ENCODE peak calls at places on chromosome 9, in four cellular contexts. V is AG04449, I is Peyer's patch, R is WERI-Rb-1. E is an unnamed sample.
A peak's percentile ranks its signal among the peaks of the same experiment; 100 is the strongest.

GRCh38 chr9:124477211-124478013 is 27.2 kb downstream of the ADGRD2 start:
- DNase-seq in V (no peak), I (no peak), R (no peak), E (no peak)

GRCh38 chr9:33471361-33471760 is 2.4 kb downstream of the NOL6 start:
- DNase-seq in V (no peak), I (no peak), R (no peak), E (no peak)

GRCh38 chr9:130366888-130367550 is 77.7 kb upstream of the ASS1 start:
- DNase-seq in V (no peak), I (no peak), R (no peak), E (no peak)

GRCh38 chr9:99052849-99053715 is 51.8 kb upstream of the TGFBR1 start:
- DNase-seq in V (no peak), I (no peak), R (no peak), E (no peak)

GRCh38 chr9:3035594-3036389 is 191.9 kb upstream of the PUM3 start:
- DNase-seq in V (no peak), I (no peak), R (no peak), E (no peak)

GRCh38 chr9:122029898-122030297 is 63.2 kb downstream of the TTLL11 start:
- DNase-seq in V (no peak), I (no peak), R (no peak), E (no peak)

GRCh38 chr9:137666505-137666809 is 47.7 kb downstream of the EHMT1 start:
- DNase-seq in V (no peak), I (peak; percentile 41), R (no peak), E (no peak)

GRCh38 chr9:79600466-79600865 is 28.7 kb downstream of the TLE4 start:
- DNase-seq in V (no peak), I (no peak), R (no peak), E (no peak)

GRCh38 chr9:122051401-122052346 is 41.4 kb downstream of the TTLL11 start:
- DNase-seq in V (peak; percentile 41), I (no peak), R (no peak), E (no peak)

GRCh38 chr9:135552021-135552697 is 6.2 kb downstream of the OBP2A start:
- DNase-seq in V (no peak), I (peak; percentile 31), R (no peak), E (no peak)

GRCh38 chr9:120366646-120367019 is 213.3 kb downstream of the CDK5RAP2 start:
- DNase-seq in V (peak; percentile 62), I (peak; percentile 29), R (no peak), E (peak; percentile 85)

GRCh38 chr9:120436937-120437592 is 142.9 kb downstream of the CDK5RAP2 start:
- DNase-seq in V (no peak), I (peak; percentile 50), R (no peak), E (no peak)

GRCh38 chr9:113764572-113764971 is 111.5 kb upstream of the ZNF618 start:
- DNase-seq in V (no peak), I (no peak), R (no peak), E (no peak)

GRCh38 chr9:102461441-102461840 is 533.7 kb upstream of the CYLC2 start:
- DNase-seq in V (no peak), I (no peak), R (no peak), E (no peak)

GRCh38 chr9:89555426-89556375 is 49.1 kb upstream of the GADD45G start:
- DNase-seq in V (no peak), I (no peak), R (peak; percentile 77), E (no peak)

GRCh38 chr9:93267091-93267541 is 83.2 kb downstream of the WNK2 start:
- DNase-seq in V (no peak), I (peak; percentile 44), R (no peak), E (no peak)

GRCh38 chr9:12784461-12785250 is 9.8 kb downstream of the LURAP1L start:
- DNase-seq in V (peak; percentile 79), I (peak; percentile 65), R (no peak), E (peak; percentile 49)
- H3K4me3 ChIP-seq in V (no peak overlapping the region), I (no peak overlapping the region), R (no peak overlapping the region), E (no peak overlapping the region)

GRCh38 chr9:94818196-94818541 is 91.7 kb downstream of the AOPEP start:
- DNase-seq in V (no peak), I (no peak), R (no peak), E (no peak)
- TF ChIP-seq CTCF in V (no peak), I (no peak), R (no peak), E (no peak)

DNA sequence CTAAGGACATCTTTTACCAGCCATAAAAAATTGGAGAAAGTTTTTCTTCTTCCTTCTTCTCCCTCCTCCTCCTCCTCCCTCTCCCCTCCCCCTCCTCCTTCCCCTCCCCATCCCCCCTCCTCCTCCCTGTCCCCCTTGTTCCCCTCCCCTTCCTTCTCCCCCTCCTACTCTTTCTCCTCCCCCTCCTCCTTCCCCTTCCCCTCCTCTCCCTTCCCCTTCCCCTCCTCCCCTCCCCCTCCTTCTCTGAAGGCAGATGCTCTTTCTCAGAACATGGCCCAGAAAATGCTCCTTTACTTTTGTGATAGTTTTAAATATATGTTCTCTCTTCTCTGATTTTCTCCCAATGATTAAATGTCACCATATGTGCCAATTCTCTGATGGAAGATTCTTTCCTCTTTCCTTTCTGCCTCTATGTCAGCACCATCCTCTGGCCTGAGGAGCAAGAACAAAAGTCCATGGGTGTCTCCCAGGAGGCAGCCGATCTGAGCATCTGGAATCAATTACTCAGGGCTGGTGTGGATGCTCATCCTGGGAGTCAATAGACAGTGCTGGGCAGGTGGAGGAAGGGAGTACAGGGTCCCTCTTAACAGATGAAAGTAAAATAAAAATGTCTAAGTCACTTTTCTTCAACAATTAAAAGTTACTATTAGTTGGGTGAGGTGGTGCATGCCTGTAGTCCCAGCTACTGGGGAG is 63.0 kb upstream of the GNA14 start:
- DNase-seq in V (no peak), I (no peak), R (no peak), E (no peak)
- H3K4me3 ChIP-seq in V (no peak overlapping the region), I (no peak overlapping the region), R (no peak overlapping the region), E (no peak overlapping the region)

DNA sequence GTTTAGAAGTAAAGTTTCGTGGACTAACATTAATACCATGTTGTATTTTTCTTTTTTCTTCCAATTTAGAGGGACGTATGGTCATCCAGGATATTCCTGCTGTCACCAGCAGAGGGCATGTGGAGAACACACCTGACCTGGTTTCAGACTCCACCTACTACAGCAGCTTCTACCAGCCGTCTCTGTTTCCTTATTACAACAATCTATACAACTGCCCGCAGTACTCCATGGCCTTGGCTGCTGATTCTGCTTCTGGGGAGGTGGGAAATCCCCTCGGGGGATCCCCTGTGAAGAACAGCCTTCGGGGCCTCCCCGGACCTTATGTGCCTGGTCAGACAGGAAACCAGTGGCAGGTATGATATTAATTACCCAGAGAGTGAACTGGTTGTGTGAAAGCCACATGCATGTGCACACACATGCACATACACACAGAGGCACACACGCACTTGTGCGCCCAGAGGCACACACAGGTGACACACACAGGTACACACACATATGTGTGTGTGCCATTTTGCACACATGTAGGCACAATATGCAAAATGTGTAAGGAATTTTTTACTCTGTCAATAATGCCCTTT is 52.4 kb downstream of the DMRT1 start:
- DNase-seq in V (no peak), I (peak; percentile 85), R (peak; percentile 71), E (peak; percentile 20)
- TF ChIP-seq CTCF in V (peak; percentile 61), I (peak; percentile 84), R (peak; percentile 71), E (peak; percentile 70)

DNA sequence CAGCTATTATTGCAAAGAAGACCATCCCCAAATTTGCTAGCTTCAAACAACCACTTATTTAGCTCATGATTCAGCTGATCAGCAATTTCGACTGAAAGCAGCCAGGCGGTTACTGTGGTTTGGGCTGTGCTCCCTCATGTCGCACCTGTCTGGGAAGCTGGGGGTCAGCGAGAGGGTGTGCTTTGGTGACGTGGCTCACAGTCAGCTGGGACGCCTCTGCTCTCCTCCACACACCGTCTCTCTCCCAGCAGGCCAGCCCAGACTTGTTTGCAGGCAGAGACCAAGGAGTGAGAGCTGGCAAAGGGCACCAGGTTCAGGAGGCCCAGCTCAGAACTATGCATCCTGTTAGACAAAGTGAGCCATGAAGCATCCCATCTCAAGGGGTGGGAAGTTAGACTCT is 140.9 kb downstream of the SYK start:
- DNase-seq in V (no peak), I (peak; percentile 52), R (no peak), E (no peak)
- H3K4me3 ChIP-seq in V (no peak overlapping the region), I (no peak overlapping the region), R (no peak overlapping the region), E (no peak overlapping the region)

E was measured in HFF-Myc.